ENCODE peak calls at places on chromosome 7, in five cellular contexts. Q, H, F, O and V are unnamed samples.

GRCh38 chr7:155872678-155873369 is 60.6 kb upstream of the SHH start:
- DNase-seq in Q (no peak), H (no peak), F (no peak), O (no peak), V (no peak)

GRCh38 chr7:100674441-100675407 is 1.2 kb downstream of the GNB2 start:
- DNase-seq in Q (no peak), H (no peak), F (no peak), O (no peak), V (peak; percentile 63)

GRCh38 chr7:152907042-152907761 is 147.7 kb downstream of the ACTR3B start:
- DNase-seq in Q (no peak), H (no peak), F (no peak), O (no peak), V (no peak)

GRCh38 chr7:2106920-2107319 is 125.8 kb downstream of the MAD1L1 start:
- DNase-seq in Q (no peak), H (no peak), F (peak; percentile 20), O (peak; percentile 95), V (no peak)

GRCh38 chr7:137932881-137933269 is 69.0 kb downstream of the CREB3L2 start:
- DNase-seq in Q (no peak), H (no peak), F (no peak), O (no peak), V (no peak)

GRCh38 chr7:116539879-116540278 is 15.0 kb downstream of the CAV1 start:
- DNase-seq in Q (no peak), H (no peak), F (no peak), O (no peak), V (no peak)

GRCh38 chr7:16647435-16647960 is 1.5 kb downstream of the BZW2 start:
- DNase-seq in Q (no peak), H (no peak), F (no peak), O (no peak), V (no peak)

GRCh38 chr7:15832996-15833395 is 146.5 kb upstream of the MEOX2 start:
- DNase-seq in Q (peak; percentile 43), H (no peak), F (no peak), O (no peak), V (no peak)

GRCh38 chr7:26365077-26365896 is 73.6 kb downstream of the SNX10 start:
- DNase-seq in Q (no peak), H (no peak), F (peak; percentile 70), O (peak; percentile 45), V (no peak)

DNA sequence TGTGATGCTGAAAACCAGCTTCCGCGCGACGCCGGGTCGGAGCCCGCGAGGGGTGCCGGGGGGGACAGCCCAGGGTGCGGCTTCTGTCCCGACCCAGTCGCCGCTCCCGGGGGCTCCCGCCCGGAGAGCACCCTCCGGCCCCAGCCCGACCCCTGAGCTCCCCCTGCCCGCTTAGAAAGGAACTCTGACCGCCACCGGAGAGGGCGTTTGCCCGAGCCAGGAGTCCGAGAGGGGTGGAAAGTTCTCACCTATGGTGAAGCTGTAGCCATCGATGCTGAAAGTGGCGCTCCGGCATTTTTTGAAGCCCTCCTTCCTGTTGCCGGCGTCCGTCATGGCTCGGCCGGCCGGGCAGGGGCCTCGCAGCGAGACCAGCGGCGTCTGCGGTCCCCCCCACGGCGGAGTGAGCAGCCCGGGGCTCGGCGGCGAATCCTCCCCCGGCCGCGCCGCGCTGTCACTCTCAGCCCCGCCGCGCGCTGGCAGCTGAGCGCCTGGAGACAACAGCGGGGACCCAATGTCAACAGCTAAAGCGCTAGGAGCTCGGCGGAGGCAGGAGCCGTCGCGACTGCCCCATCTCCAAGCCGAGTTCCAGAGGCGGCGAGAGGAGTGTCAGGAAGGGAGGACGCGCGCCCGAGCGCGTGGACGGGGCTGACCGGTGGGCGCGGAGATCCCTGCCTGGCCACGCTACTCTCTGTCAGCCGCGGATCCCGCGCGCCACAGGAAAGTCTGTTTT is 191.6 kb downstream of the LSM5 start:
- DNase-seq in Q (no peak), H (peak; percentile 44), F (no peak), O (no peak), V (peak; percentile 58)
- TF ChIP-seq CTCF in Q (no peak), H (no peak), F (no peak), O (no peak), V (no peak)

DNA sequence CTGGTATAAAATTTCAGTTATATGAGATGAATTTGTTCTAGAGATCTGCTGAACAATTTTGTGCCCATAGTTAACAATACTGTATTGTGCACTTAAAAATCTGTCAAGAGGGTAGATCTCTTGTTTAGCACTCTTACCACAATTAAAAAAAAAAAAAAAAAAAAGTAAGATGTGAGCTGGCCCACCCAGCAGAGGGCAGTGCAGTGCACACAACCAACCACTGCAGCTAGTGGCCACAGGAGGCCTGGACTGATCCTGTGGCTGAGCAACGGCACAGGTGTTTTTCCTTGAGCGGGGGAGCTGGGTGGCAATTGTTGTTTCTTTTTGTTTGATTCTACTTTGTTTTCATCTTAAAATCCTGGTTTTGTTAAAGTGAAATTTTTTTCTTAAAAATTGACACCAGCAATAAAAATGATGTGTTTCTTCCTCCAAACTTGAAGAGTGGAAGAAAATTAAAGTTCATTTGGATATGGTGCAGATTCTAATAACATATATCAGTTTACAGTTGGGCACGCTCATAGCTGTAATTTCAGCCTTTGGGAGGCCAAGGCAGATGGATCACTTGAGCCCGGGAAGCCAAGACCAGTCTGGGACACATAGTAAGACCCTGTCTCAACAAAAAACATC is 171.1 kb upstream of the TBX20 start:
- DNase-seq in Q (peak; percentile 21), H (peak; percentile 61), F (peak; percentile 25), O (peak; percentile 64), V (peak; percentile 67)
- TF ChIP-seq CTCF in Q (peak; percentile 52), H (peak; percentile 42), F (peak; percentile 86), O (peak; percentile 81), V (peak; percentile 77)

GRCh38 chr7:105387621-105388372 is 924 bp downstream of the SRPK2 start:
- DNase-seq in Q (peak; percentile 19), H (peak; percentile 59), F (peak; percentile 40), O (peak; percentile 67), V (peak; percentile 72)
- TF ChIP-seq CTCF in Q (no peak), H (no peak), F (no peak), O (no peak), V (no peak)

GRCh38 chr7:32145911-32146310 is 75.7 kb upstream of the PDE1C start:
- DNase-seq in Q (no peak), H (no peak), F (no peak), O (no peak), V (no peak)

GRCh38 chr7:32143271-32143670 is 73.1 kb upstream of the PDE1C start:
- DNase-seq in Q (no peak), H (no peak), F (peak; percentile 57), O (no peak), V (no peak)

GRCh38 chr7:32142649-32143048 is 72.4 kb upstream of the PDE1C start:
- DNase-seq in Q (no peak), H (no peak), F (peak; percentile 69), O (no peak), V (no peak)

DNA sequence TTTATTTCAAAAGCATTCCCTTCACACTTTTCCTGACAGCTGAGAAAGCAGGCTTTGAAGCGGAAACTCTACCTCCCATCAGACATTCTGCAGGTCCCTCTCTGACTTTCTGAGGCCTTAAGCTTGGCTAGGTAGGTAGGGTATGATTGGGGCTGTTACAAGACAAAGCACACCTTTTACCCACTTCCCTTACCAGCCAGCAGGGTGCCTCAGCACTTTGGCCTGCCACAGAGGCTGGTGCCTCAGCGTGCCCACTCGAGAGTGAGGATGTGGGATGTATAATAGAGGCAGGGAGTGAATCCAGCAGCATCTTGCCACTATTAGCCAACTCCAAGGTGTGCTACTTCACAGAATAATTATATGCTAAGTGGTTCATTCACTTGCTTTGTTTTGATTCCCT is 70.3 kb upstream of the PDE1C start:
- DNase-seq in Q (no peak), H (no peak), F (no peak), O (no peak), V (no peak)
- TF ChIP-seq CTCF in Q (no peak), H (no peak), F (peak; percentile 26), O (no peak), V (no peak)